ENCODE peak calls at places on chromosomes 13 and 19, in six cellular contexts. T is tibial artery, E is PC-9, S is Caco-2, N is fibroblast of lung, F is astrocyte. O is an unnamed sample. For H3K27me3, the result is how much of the 10 kb centered on the place peaks cover.

GRCh38 chr19:8075158-8076086 is 22.9 kb downstream of the CCL25 start:
- DNase-seq in S (no peak), F (no peak), T (no peak), E (no peak), N (no peak), O (no peak)

GRCh38 chr13:112978561-112979405 is 9.8 kb downstream of the MCF2L start:
- DNase-seq in S (no peak), N (no peak), T (no peak), E (no peak), F (no peak), O (no peak)

GRCh38 chr13:113551081-113552000 is 33.2 kb upstream of the TFDP1 start:
- DNase-seq in S (no peak), N (no peak), E (no peak), F (no peak), T (peak), O (no peak)

GRCh38 chr19:35442091-35442490 is 6.0 kb upstream of the FFAR2 start:
- DNase-seq in S (no peak), F (no peak), N (no peak), T (no peak), E (no peak), O (no peak)

GRCh38 chr13:112074139-112074710 is 7.3 kb downstream of the SOX1 start:
- DNase-seq in F (no peak), S (no peak), T (peak), E (no peak), N (no peak), O (no peak)

GRCh38 chr19:33497778-33498175 is 23.8 kb downstream of the PEPD start:
- DNase-seq in E (no peak), F (no peak), T (no peak), S (no peak), N (no peak), O (no peak)

GRCh38 chr19:35053667-35054293 is 12.3 kb downstream of the HPN start:
- DNase-seq in F (no peak), N (no peak), E (no peak), S (no peak), T (no peak), O (no peak)

GRCh38 chr13:66462187-66462586 is 767.9 kb downstream of the PCDH9 start:
- DNase-seq in E (no peak), T (no peak), N (no peak), S (no peak), F (no peak), O (no peak)

GRCh38 chr19:19506592-19506991 is 8.8 kb downstream of the TSSK6 start:
- DNase-seq in S (no peak), F (no peak), T (no peak), E (no peak), N (no peak), O (no peak)

GRCh38 chr13:51645154-51645650 is 60.9 kb downstream of the WDFY2 start:
- DNase-seq in E (peak), S (no peak), N (peak), F (peak), T (no peak), O (peak)

GRCh38 chr13:21328201-21328600 is 130.9 kb downstream of the ZDHHC20 start:
- DNase-seq in N (no peak), S (no peak), F (no peak), T (no peak), E (no peak), O (no peak)

GRCh38 chr19:5678071-5678682 is 2.1 kb downstream of the MICOS13 start:
- DNase-seq in T (no peak), N (no peak), E (no peak), S (no peak), F (no peak), O (no peak)

GRCh38 chr19:38691938-38692457 is 44.5 kb downstream of the ACTN4 start:
- DNase-seq in N (peak), E (peak), F (peak), T (peak), S (no peak), O (no peak)

GRCh38 chr19:41427647-41428480 is 690 bp upstream of the B3GNT8 start:
- DNase-seq in E (no peak), N (peak), T (no peak), F (no peak), S (no peak), O (no peak)

GRCh38 chr13:75934889-75935288 is 298.8 kb downstream of the LMO7 start:
- DNase-seq in N (peak), E (no peak), S (no peak), F (peak), T (no peak), O (no peak)

GRCh38 chr19:18795540-18795939 is 4.4 kb upstream of the COMP start:
- DNase-seq in S (no peak), N (no peak), F (peak), T (no peak), E (peak), O (no peak)

GRCh38 chr19:53823380-53824120 is 564 bp downstream of the NLRP12 start:
- DNase-seq in S (no peak), N (no peak), T (no peak), E (peak), F (no peak), O (no peak)

GRCh38 chr19:33299061-33299665 is 3.2 kb downstream of the CEBPA start:
- DNase-seq in E (no peak), S (no peak), T (no peak), F (no peak), N (no peak), O (no peak)

GRCh38 chr13:90427322-90428272 is 919.9 kb upstream of the MIR17HG start:
- DNase-seq in S (no peak), N (no peak), E (no peak), F (no peak), T (no peak), O (no peak)

GRCh38 chr13:79658333-79658975 is 177.5 kb downstream of the NDFIP2 start:
- DNase-seq in F (no peak), E (no peak), S (no peak), T (no peak), N (no peak), O (no peak)

GRCh38 chr19:49851456-49852259 is 699 bp downstream of the PTOV1 start:
- DNase-seq in S (peak), N (no peak), T (no peak), E (no peak), F (no peak), O (peak)

GRCh38 chr13:80562423-80562822 is 221.5 kb upstream of the SPRY2 start:
- DNase-seq in F (no peak), E (no peak), N (no peak), T (no peak), S (no peak), O (no peak)

GRCh38 chr13:20188649-20189553 is 3.8 kb downstream of the GJB2 start:
- DNase-seq in N (no peak), F (no peak), E (no peak), S (peak), T (no peak), O (no peak)

GRCh38 chr13:28129911-28130693 is 8.2 kb upstream of the PAN3 start:
- DNase-seq in F (no peak), E (no peak), T (no peak), N (peak), S (no peak), O (no peak)

GRCh38 chr13:38688674-38689073 is 1.8 kb downstream of the FREM2 start:
- DNase-seq in E (no peak), T (no peak), N (no peak), S (no peak), F (no peak), O (no peak)

GRCh38 chr13:38684714-38685113 is 2.2 kb upstream of the FREM2 start:
- DNase-seq in N (no peak), E (no peak), T (no peak), F (no peak), S (peak), O (no peak)

GRCh38 chr13:38686635-38687245 is at the start of gene FREM2:
- DNase-seq in T (no peak), S (peak), N (peak), E (peak), F (peak), O (no peak)

GRCh38 chr13:38687246-38688229 is 661 bp downstream of the FREM2 start:
- DNase-seq in F (peak), N (peak), E (peak), S (no peak), T (no peak), O (no peak)

DNA sequence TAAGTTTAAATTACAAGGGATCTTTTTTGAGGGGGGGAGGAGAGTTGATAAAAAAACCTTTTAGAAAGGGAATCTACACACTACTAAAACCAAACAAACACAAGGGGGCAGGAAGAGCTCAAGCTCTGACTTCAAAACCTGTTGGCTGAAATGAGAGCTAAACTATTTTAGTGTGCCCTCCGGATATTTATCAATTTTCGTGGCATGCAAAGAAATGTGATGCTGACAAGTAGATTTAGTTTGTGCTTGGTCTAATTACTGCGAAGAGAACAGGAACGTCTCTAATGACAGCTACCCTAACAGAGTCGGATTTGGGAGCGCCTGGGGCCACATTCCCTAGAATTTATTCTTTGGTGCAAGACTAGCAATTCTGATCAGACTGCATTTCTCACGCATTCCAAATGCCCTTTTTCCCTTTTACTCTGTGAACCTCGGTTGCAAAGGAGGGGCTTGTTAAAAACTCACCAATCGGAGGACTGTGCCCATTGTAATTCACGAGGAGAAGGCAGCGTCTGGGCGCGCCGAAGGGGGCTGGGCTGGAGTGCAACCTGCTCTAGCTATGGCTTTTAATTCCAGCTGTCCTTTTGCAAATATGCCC is 804 bp upstream of the FREM2 start:
- DNase-seq in E (peak), F (peak), N (peak), S (peak), T (no peak), O (no peak)
- TF ChIP-seq CTCF in E (peak), F (no peak), N (no peak), S (peak), T (no peak), O (no peak)

DNA sequence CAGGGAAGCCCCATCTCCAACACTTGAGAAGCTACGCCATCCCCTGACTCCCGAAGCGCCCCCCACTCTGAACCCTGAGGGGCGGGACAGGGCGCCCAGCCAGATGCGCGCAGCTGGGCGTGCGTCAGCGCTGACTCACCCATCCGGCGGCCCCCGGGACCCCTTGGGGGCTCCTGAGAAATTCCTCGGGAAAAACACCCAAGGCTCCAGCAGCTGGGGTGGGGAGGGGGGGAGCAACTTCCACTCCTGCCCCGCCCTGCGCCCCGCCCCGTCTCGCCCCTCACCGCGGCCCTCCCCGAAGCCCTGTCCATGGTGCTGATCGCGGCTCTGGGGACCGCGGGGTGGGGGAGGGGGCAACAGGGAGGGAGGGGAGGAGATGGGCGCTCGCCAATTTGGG is 1.0 kb downstream of the COL5A3 start:
- DNase-seq in S (peak), T (peak), F (peak), N (peak), E (no peak), O (peak)
- H3K27me3 ChIP-seq in S (under half), T (under half), F (under half), N (under half), E (half or more), O (half or more)

GRCh38 chr13:94950303-94950702 is 238.0 kb upstream of the SOX21 start:
- DNase-seq in N (peak), E (no peak), T (no peak), F (no peak), S (peak), O (no peak)
- TF ChIP-seq CTCF in N (no peak), E (no peak), T (no peak), F (no peak), S (no peak), O (no peak)

GRCh38 chr19:1758959-1759903 is 5.9 kb downstream of the ONECUT3 start:
- DNase-seq in F (no peak), S (no peak), E (no peak), T (no peak), N (no peak), O (no peak)
- H3K27me3 ChIP-seq in F (half or more), S (under half), E (under half), T (half or more), N (half or more), O (half or more)